ENCODE peak calls at places on chromosome 20, in five cellular contexts. One of them, this sample, is unnamed.

GRCh38 chr20:24001901-24002405 is 13.4 kb upstream of the GGTLC1 start:
- DNase-seq in SK-N-SH: no peak
- DNase-seq in sigmoid colon: no peak
- DNase-seq in tibial nerve: no peak
- DNase-seq in A549: no peak
- DNase-seq in this sample: no peak

GRCh38 chr20:57655812-57656161 is 35.6 kb upstream of the ZBP1 start:
- DNase-seq in SK-N-SH: peak; percentile 19
- DNase-seq in A549: no peak
- DNase-seq in sigmoid colon: peak; percentile 40
- DNase-seq in tibial nerve: no peak
- DNase-seq in this sample: peak; percentile 14

GRCh38 chr20:64223526-64224067 is 32.0 kb upstream of the PCMTD2 start:
- DNase-seq in A549: no peak
- DNase-seq in sigmoid colon: no peak
- DNase-seq in tibial nerve: no peak
- DNase-seq in SK-N-SH: no peak
- DNase-seq in this sample: peak; percentile 47

GRCh38 chr20:38110525-38111178 is 54.4 kb downstream of the TGM2 start:
- DNase-seq in SK-N-SH: no peak
- DNase-seq in tibial nerve: no peak
- DNase-seq in A549: no peak
- DNase-seq in sigmoid colon: no peak
- DNase-seq in this sample: no peak

GRCh38 chr20:59823030-59823423 is 110.4 kb downstream of the SYCP2 start:
- DNase-seq in sigmoid colon: no peak
- DNase-seq in tibial nerve: no peak
- DNase-seq in SK-N-SH: peak; percentile 9
- DNase-seq in A549: no peak
- DNase-seq in this sample: no peak

GRCh38 chr20:62935968-62936585 is 1.9 kb upstream of the GID8 start:
- DNase-seq in A549: no peak
- DNase-seq in sigmoid colon: no peak
- DNase-seq in SK-N-SH: no peak
- DNase-seq in tibial nerve: no peak
- DNase-seq in this sample: peak; percentile 13

GRCh38 chr20:21504323-21504722 is 9.5 kb downstream of the NKX2-2 start:
- DNase-seq in tibial nerve: no peak
- DNase-seq in sigmoid colon: no peak
- DNase-seq in A549: no peak
- DNase-seq in SK-N-SH: peak; percentile 14
- DNase-seq in this sample: no peak

GRCh38 chr20:3221398-3222226 is 12.3 kb downstream of the ITPA start:
- DNase-seq in SK-N-SH: no peak
- DNase-seq in sigmoid colon: no peak
- DNase-seq in tibial nerve: no peak
- DNase-seq in A549: no peak
- DNase-seq in this sample: no peak

GRCh38 chr20:8583209-8584106 is 451.4 kb downstream of the PLCB1 start:
- DNase-seq in SK-N-SH: no peak
- DNase-seq in A549: no peak
- DNase-seq in sigmoid colon: no peak
- DNase-seq in tibial nerve: no peak
- DNase-seq in this sample: no peak

DNA sequence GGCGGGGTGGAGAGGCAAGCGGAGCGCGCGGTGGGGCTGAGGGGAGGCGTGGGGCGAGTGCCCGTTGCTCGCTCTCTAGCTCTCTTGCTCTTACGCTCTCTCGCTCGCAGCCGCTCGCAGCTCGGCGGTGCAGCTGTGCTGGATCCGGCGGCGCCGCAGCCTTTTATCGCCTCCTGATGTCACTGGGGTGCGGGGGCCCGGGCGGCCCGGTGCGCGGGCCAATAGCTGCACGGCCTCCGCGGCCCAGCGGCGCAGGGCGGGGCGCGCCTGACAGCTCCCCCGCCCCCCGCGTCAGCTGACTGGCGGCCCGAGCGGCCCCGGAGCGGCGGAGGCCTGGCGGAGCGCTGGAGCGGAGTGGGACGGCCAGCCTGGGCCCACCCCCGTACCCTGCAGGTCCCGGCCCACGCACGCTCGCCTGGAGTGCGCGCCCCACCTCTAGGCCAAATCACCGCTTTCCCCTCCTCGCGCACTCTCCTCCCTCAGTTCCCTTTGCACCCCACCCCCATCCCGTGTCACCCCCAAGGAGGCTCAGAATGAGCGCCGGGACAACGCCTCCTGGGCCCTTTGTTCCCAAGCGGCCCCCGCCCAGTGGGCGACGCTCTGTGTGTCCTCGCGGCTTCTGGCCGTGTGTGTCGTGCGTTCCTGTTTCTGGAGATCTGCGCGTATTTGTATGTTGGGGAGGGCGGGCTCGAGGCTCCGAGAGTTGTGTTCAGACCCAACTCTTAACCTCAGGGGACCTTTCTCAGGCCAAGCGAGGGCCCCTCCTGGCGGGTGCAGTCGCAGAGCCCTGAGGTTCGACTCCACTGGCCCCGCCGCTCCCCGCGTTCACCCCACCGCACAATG is at the start of gene MAFB:
- DNase-seq in A549: peak; percentile 44
- DNase-seq in SK-N-SH: peak; percentile 98
- DNase-seq in sigmoid colon: peak; percentile 96
- DNase-seq in tibial nerve: peak; percentile 91
- DNase-seq in this sample: peak; percentile 99
- TF ChIP-seq EP300 in A549: no peak
- TF ChIP-seq EP300 in SK-N-SH: no peak
- TF ChIP-seq EP300 in sigmoid colon: no peak
- TF ChIP-seq EP300 in tibial nerve: peak; percentile 99
- TF ChIP-seq EP300 in this sample: no peak

GRCh38 chr20:47213960-47214359 is 142.5 kb downstream of the ZMYND8 start:
- DNase-seq in sigmoid colon: no peak
- DNase-seq in A549: no peak
- DNase-seq in tibial nerve: no peak
- DNase-seq in SK-N-SH: no peak
- DNase-seq in this sample: no peak
- TF ChIP-seq EP300 in sigmoid colon: no peak
- TF ChIP-seq EP300 in A549: no peak
- TF ChIP-seq EP300 in tibial nerve: no peak
- TF ChIP-seq EP300 in SK-N-SH: no peak
- TF ChIP-seq EP300 in this sample: no peak

GRCh38 chr20:51446230-51446629 is 96.3 kb downstream of the NFATC2 start:
- DNase-seq in SK-N-SH: no peak
- DNase-seq in tibial nerve: no peak
- DNase-seq in sigmoid colon: no peak
- DNase-seq in A549: no peak
- DNase-seq in this sample: no peak

GRCh38 chr20:51445591-51445990 is 96.9 kb downstream of the NFATC2 start:
- DNase-seq in SK-N-SH: no peak
- DNase-seq in A549: no peak
- DNase-seq in sigmoid colon: no peak
- DNase-seq in tibial nerve: no peak
- DNase-seq in this sample: no peak

GRCh38 chr20:51446656-51447055 is 95.9 kb downstream of the NFATC2 start:
- DNase-seq in tibial nerve: no peak
- DNase-seq in sigmoid colon: peak; percentile 83
- DNase-seq in SK-N-SH: peak; percentile 42
- DNase-seq in A549: peak; percentile 86
- DNase-seq in this sample: no peak

GRCh38 chr20:51447765-51448148 is 94.8 kb downstream of the NFATC2 start:
- DNase-seq in SK-N-SH: no peak
- DNase-seq in sigmoid colon: no peak
- DNase-seq in A549: no peak
- DNase-seq in tibial nerve: no peak
- DNase-seq in this sample: no peak

GRCh38 chr20:51447097-51447764 is 95.3 kb downstream of the NFATC2 start:
- DNase-seq in SK-N-SH: no peak
- DNase-seq in tibial nerve: peak; percentile 45
- DNase-seq in A549: peak; percentile 77
- DNase-seq in sigmoid colon: peak; percentile 92
- DNase-seq in this sample: no peak
- TF ChIP-seq EP300 in SK-N-SH: no peak
- TF ChIP-seq EP300 in tibial nerve: peak; percentile 80
- TF ChIP-seq EP300 in A549: peak; percentile 10
- TF ChIP-seq EP300 in sigmoid colon: no peak
- TF ChIP-seq EP300 in this sample: no peak

GRCh38 chr20:55641497-55641896 is 363.8 kb downstream of the CBLN4 start:
- DNase-seq in tibial nerve: no peak
- DNase-seq in A549: no peak
- DNase-seq in SK-N-SH: no peak
- DNase-seq in sigmoid colon: no peak
- DNase-seq in this sample: no peak
- TF ChIP-seq EP300 in tibial nerve: no peak
- TF ChIP-seq EP300 in A549: no peak
- TF ChIP-seq EP300 in SK-N-SH: no peak
- TF ChIP-seq EP300 in sigmoid colon: no peak
- TF ChIP-seq EP300 in this sample: no peak

GRCh38 chr20:49185071-49185757 is 2.9 kb downstream of the STAU1 start:
- DNase-seq in tibial nerve: no peak
- DNase-seq in A549: no peak
- DNase-seq in SK-N-SH: no peak
- DNase-seq in sigmoid colon: no peak
- DNase-seq in this sample: no peak
- TF ChIP-seq EP300 in tibial nerve: no peak
- TF ChIP-seq EP300 in A549: no peak
- TF ChIP-seq EP300 in SK-N-SH: no peak
- TF ChIP-seq EP300 in sigmoid colon: no peak
- TF ChIP-seq EP300 in this sample: no peak

GRCh38 chr20:46683939-46684750 is 5.1 kb downstream of the TP53RK start:
- DNase-seq in SK-N-SH: no peak
- DNase-seq in tibial nerve: peak; percentile 27
- DNase-seq in sigmoid colon: peak; percentile 72
- DNase-seq in A549: no peak
- DNase-seq in this sample: no peak
- TF ChIP-seq EP300 in SK-N-SH: no peak
- TF ChIP-seq EP300 in tibial nerve: no peak
- TF ChIP-seq EP300 in sigmoid colon: no peak
- TF ChIP-seq EP300 in A549: no peak
- TF ChIP-seq EP300 in this sample: no peak

GRCh38 chr20:45857114-45857835 is at the start of the genes ACOT8 and ZSWIM3:
- DNase-seq in SK-N-SH: peak; percentile 99
- DNase-seq in tibial nerve: peak; percentile 91
- DNase-seq in A549: peak; percentile 100
- DNase-seq in sigmoid colon: peak; percentile 99
- DNase-seq in this sample: peak; percentile 98

GRCh38 chr20:45857836-45858250 is 429 bp downstream of the ZSWIM3 start:
- DNase-seq in A549: no peak
- DNase-seq in tibial nerve: no peak
- DNase-seq in sigmoid colon: no peak
- DNase-seq in SK-N-SH: peak; percentile 66
- DNase-seq in this sample: no peak

GRCh38 chr20:45861157-45862075 is 4.0 kb downstream of the ZSWIM3 start:
- DNase-seq in SK-N-SH: no peak
- DNase-seq in sigmoid colon: no peak
- DNase-seq in A549: no peak
- DNase-seq in tibial nerve: no peak
- DNase-seq in this sample: no peak

GRCh38 chr20:45863543-45864470 is 6.4 kb downstream of the ZSWIM3 start:
- DNase-seq in A549: no peak
- DNase-seq in SK-N-SH: no peak
- DNase-seq in sigmoid colon: no peak
- DNase-seq in tibial nerve: no peak
- DNase-seq in this sample: no peak

DNA sequence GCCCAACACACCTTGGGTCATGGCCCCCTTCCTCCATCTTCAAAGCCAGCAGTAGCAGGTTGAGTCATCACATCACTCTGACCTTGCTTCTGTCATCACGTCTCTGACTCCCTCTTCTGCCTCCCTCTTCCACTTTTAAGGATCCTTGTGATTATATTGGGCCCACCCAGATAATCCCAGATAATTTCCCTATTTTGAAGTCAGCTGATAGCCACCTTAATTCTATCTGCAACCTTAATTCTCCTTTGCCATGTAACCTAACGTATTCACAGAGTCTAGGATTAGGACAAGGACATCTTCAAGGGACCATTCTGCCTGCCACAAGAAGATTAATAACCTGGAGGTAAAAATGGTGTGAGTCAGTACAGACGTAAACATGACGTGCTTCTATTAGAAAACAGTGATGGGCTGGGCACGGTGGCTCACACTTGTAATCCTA is 3.2 kb downstream of the ZSWIM3 start:
- DNase-seq in sigmoid colon: peak; percentile 3
- DNase-seq in SK-N-SH: no peak
- DNase-seq in tibial nerve: no peak
- DNase-seq in A549: peak; percentile 47
- DNase-seq in this sample: no peak
- TF ChIP-seq EP300 in sigmoid colon: no peak
- TF ChIP-seq EP300 in SK-N-SH: no peak
- TF ChIP-seq EP300 in tibial nerve: no peak
- TF ChIP-seq EP300 in A549: no peak
- TF ChIP-seq EP300 in this sample: no peak

GRCh38 chr20:45343867-45344721 is 4.1 kb downstream of the SDC4 start:
- DNase-seq in SK-N-SH: no peak
- DNase-seq in A549: peak; percentile 69
- DNase-seq in tibial nerve: no peak
- DNase-seq in sigmoid colon: peak; percentile 88
- DNase-seq in this sample: peak; percentile 84
- TF ChIP-seq EP300 in SK-N-SH: peak; percentile 68
- TF ChIP-seq EP300 in A549: peak; percentile 38
- TF ChIP-seq EP300 in tibial nerve: peak; percentile 61
- TF ChIP-seq EP300 in sigmoid colon: no peak
- TF ChIP-seq EP300 in this sample: no peak

DNA sequence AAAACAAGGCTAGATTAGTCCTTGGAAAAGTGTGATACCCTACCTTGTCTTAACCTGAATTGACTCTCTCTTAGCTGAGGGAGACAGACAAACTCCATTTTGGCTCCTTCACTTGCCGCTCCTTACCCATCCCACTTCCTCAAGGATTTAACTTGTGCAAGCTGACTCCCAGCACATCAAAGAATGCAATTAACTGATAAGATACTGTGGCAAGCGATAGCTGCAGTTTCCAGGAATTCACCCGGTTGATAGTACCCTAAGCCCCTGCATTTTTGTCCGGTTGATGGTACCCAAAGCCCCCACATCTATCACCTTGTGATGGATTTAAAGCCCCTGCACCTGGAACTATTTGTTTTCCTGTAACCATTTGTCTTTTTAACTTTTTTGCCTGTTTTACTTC is 1.9 kb upstream of the SERINC3 start:
- DNase-seq in SK-N-SH: no peak
- DNase-seq in sigmoid colon: no peak
- DNase-seq in tibial nerve: no peak
- DNase-seq in A549: no peak
- DNase-seq in this sample: no peak
- TF ChIP-seq EP300 in SK-N-SH: no peak
- TF ChIP-seq EP300 in sigmoid colon: no peak
- TF ChIP-seq EP300 in tibial nerve: no peak
- TF ChIP-seq EP300 in A549: no peak
- TF ChIP-seq EP300 in this sample: no peak

This sample was measured in upper lobe of left lung.